ENCODE peak calls at places on chromosomes 3 and 15, in four cellular contexts. One of them, this sample, is unnamed.

GRCh38 chr3:70763894-70764293 is 451.5 kb upstream of the MDFIC2 start:
- DNase-seq in RWPE2: no peak
- DNase-seq in psoas muscle: no peak
- DNase-seq in lower leg skin: no peak
- DNase-seq in this sample: no peak

GRCh38 chr15:84824260-84824690 is 7.1 kb downstream of the ALPK3 start:
- DNase-seq in lower leg skin: peak; percentile 83
- DNase-seq in RWPE2: no peak
- DNase-seq in psoas muscle: peak; percentile 75
- DNase-seq in this sample: peak; percentile 63

GRCh38 chr3:170442945-170443344 is 24.3 kb downstream of the CLDN11 start:
- DNase-seq in psoas muscle: no peak
- DNase-seq in lower leg skin: no peak
- DNase-seq in RWPE2: no peak
- DNase-seq in this sample: no peak

GRCh38 chr15:41661078-41661528 is 898 bp downstream of the MGA start:
- DNase-seq in psoas muscle: no peak
- DNase-seq in lower leg skin: no peak
- DNase-seq in RWPE2: no peak
- DNase-seq in this sample: no peak

GRCh38 chr3:197912770-197913476 is 37.1 kb upstream of the RPL35A start:
- DNase-seq in lower leg skin: peak; percentile 70
- DNase-seq in RWPE2: no peak
- DNase-seq in psoas muscle: peak; percentile 16
- DNase-seq in this sample: no peak

GRCh38 chr15:72968531-72968922 is 83.7 kb upstream of the NEO1 start:
- DNase-seq in lower leg skin: no peak
- DNase-seq in psoas muscle: peak; percentile 49
- DNase-seq in RWPE2: no peak
- DNase-seq in this sample: no peak

GRCh38 chr3:128872744-128873143 is 6.7 kb upstream of the ACAD9 start:
- DNase-seq in RWPE2: no peak
- DNase-seq in psoas muscle: no peak
- DNase-seq in lower leg skin: no peak
- DNase-seq in this sample: no peak

GRCh38 chr3:46812237-46812791 is 50.9 kb downstream of the MYL3 start:
- DNase-seq in RWPE2: peak; percentile 69
- DNase-seq in psoas muscle: peak; percentile 80
- DNase-seq in lower leg skin: peak; percentile 92
- DNase-seq in this sample: peak; percentile 75

GRCh38 chr3:127614928-127615592 is 13.9 kb upstream of the PODXL2 start:
- DNase-seq in RWPE2: no peak
- DNase-seq in lower leg skin: no peak
- DNase-seq in psoas muscle: no peak
- DNase-seq in this sample: no peak

GRCh38 chr3:187520027-187520945 is 149.9 kb downstream of the SST start:
- DNase-seq in RWPE2: no peak
- DNase-seq in psoas muscle: peak; percentile 59
- DNase-seq in lower leg skin: no peak
- DNase-seq in this sample: peak; percentile 69

GRCh38 chr15:85837881-85838280 is 43.2 kb upstream of the KLHL25 start:
- DNase-seq in RWPE2: no peak
- DNase-seq in lower leg skin: no peak
- DNase-seq in psoas muscle: no peak
- DNase-seq in this sample: no peak

GRCh38 chr15:55789066-55789660 is 46.2 kb upstream of the PRTG start:
- DNase-seq in RWPE2: no peak
- DNase-seq in psoas muscle: peak; percentile 53
- DNase-seq in lower leg skin: peak; percentile 72
- DNase-seq in this sample: peak; percentile 20

GRCh38 chr3:50292159-50292923 is at the start of gene IFRD2:
- DNase-seq in RWPE2: peak; percentile 97
- DNase-seq in psoas muscle: peak; percentile 99
- DNase-seq in lower leg skin: peak; percentile 99
- DNase-seq in this sample: peak; percentile 97

GRCh38 chr3:99877180-99877579 is 59.5 kb downstream of the CMSS1 start:
- DNase-seq in RWPE2: no peak
- DNase-seq in psoas muscle: no peak
- DNase-seq in lower leg skin: no peak
- DNase-seq in this sample: no peak
- H3K4me3 ChIP-seq in RWPE2: no peak overlapping the region
- H3K4me3 ChIP-seq in psoas muscle: peak overlapping the region; percentile 70
- H3K4me3 ChIP-seq in lower leg skin: no peak overlapping the region
- H3K4me3 ChIP-seq in this sample: peak overlapping the region; percentile 80

DNA sequence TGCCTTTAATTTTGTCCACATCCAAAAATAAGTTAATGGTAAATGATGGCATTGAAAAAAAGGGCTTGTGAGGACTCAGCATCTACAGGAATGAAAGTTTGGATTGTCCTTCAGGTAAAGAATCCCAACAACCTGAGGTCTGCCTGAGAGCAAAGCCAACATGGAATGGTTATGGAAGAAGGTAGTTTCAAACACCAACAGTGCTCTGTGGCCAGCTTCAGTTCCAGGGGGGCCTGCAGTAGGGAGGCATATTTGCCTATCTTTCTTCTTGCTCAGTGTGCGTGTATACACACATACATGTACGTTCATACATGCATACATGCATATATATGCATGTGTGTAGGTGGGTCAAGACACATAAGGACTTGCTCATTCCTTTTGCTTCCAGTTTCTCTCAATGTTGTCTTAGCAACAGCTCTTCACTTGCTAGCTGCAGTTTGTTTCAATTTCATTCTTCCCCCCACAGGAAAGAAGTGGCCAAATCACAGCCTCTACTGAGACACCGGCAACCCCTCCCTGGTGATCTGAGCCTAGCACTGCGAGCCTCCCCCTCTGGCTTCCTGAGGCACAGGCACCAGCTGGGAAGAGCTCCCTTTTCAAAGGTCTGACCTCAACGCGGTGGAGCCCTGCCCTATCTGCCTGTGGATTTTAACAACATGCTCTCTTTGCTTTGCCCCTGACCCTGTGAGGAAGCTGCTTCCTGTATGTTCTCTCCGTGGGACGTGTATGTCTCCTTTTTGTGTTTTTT is 146.2 kb downstream of the KLF13 start:
- DNase-seq in lower leg skin: peak; percentile 90
- DNase-seq in psoas muscle: no peak
- DNase-seq in RWPE2: peak; percentile 52
- DNase-seq in this sample: no peak
- H3K4me3 ChIP-seq in lower leg skin: no peak overlapping the region
- H3K4me3 ChIP-seq in psoas muscle: no peak overlapping the region
- H3K4me3 ChIP-seq in RWPE2: no peak overlapping the region
- H3K4me3 ChIP-seq in this sample: no peak overlapping the region

GRCh38 chr3:27533718-27534578 is 49.8 kb upstream of the SLC4A7 start:
- DNase-seq in RWPE2: peak; percentile 96
- DNase-seq in psoas muscle: peak; percentile 67
- DNase-seq in lower leg skin: peak; percentile 93
- DNase-seq in this sample: peak; percentile 29
- H3K4me3 ChIP-seq in RWPE2: no peak overlapping the region
- H3K4me3 ChIP-seq in psoas muscle: no peak overlapping the region
- H3K4me3 ChIP-seq in lower leg skin: no peak overlapping the region
- H3K4me3 ChIP-seq in this sample: no peak overlapping the region

DNA sequence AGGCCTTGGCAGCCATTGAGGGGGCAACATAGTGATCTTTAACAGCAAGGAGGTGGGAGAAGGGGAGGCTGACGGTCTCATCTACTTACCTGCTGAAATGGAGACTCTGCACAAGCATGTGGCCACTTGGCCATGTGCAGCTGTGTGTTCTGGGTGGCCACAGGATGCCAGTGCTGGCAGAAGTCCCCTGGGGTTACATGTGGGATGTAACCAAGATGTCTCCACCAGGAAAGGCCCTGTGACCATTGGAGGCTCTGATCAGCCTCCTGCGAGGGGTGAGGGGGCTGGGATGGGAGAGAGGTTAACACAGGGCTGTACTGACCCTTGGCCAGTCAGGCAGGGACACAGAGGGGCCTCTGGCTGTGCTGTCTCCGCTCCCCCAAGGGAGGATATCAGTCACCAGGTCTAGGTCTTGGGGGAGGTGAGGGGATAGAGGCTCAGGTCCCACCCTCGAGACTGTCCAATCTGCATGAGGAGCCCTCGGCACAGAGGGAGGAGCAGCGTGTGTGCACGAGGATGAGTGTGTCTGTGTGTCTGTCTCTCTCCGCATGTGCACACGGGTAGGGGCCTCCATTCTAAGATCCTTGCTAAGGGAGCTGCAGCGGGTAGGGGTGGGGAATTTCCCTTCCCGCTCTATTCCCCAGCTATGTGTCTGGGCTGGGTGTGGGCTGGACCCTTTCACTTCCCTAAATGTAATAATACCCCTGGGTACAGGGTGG is 19.5 kb downstream of the PRKCD start:
- DNase-seq in RWPE2: no peak
- DNase-seq in psoas muscle: no peak
- DNase-seq in lower leg skin: no peak
- DNase-seq in this sample: no peak
- H3K4me3 ChIP-seq in RWPE2: no peak overlapping the region
- H3K4me3 ChIP-seq in psoas muscle: no peak overlapping the region
- H3K4me3 ChIP-seq in lower leg skin: no peak overlapping the region
- H3K4me3 ChIP-seq in this sample: no peak overlapping the region

GRCh38 chr15:88624971-88625290 is 3.8 kb downstream of the AEN start:
- DNase-seq in lower leg skin: peak; percentile 78
- DNase-seq in RWPE2: no peak
- DNase-seq in psoas muscle: no peak
- DNase-seq in this sample: no peak
- H3K4me3 ChIP-seq in lower leg skin: no peak overlapping the region
- H3K4me3 ChIP-seq in RWPE2: no peak overlapping the region
- H3K4me3 ChIP-seq in psoas muscle: no peak overlapping the region
- H3K4me3 ChIP-seq in this sample: peak overlapping the region; percentile 18